ENCODE peak calls at places on chromosomes 13 and 19, in five cellular contexts. One of them, this sample, is unnamed.
A peak's percentile ranks its signal among the peaks of the same experiment; 100 is the strongest.

GRCh38 chr19:4807188-4807587 is 15.7 kb downstream of the FEM1A start:
- DNase-seq in breast epithelium: no peak
- DNase-seq in effector CD4-positive, alpha-beta T cell: no peak
- DNase-seq in CD4-positive, CD25-positive, alpha-beta regulatory T cell: no peak
- DNase-seq in GF-D8: peak; percentile 36
- DNase-seq in this sample: no peak

GRCh38 chr13:110206170-110206569 is 100.8 kb downstream of the COL4A1 start:
- DNase-seq in breast epithelium: no peak
- DNase-seq in effector CD4-positive, alpha-beta T cell: no peak
- DNase-seq in CD4-positive, CD25-positive, alpha-beta regulatory T cell: no peak
- DNase-seq in GF-D8: no peak
- DNase-seq in this sample: no peak

GRCh38 chr13:44436589-44437337 is 63.1 kb downstream of the SERP2 start:
- DNase-seq in breast epithelium: peak; percentile 97
- DNase-seq in effector CD4-positive, alpha-beta T cell: peak; percentile 26
- DNase-seq in CD4-positive, CD25-positive, alpha-beta regulatory T cell: peak; percentile 18
- DNase-seq in GF-D8: peak; percentile 70
- DNase-seq in this sample: peak; percentile 67

GRCh38 chr13:99215466-99215865 is 14.8 kb downstream of the UBAC2 start:
- DNase-seq in breast epithelium: no peak
- DNase-seq in effector CD4-positive, alpha-beta T cell: peak; percentile 64
- DNase-seq in CD4-positive, CD25-positive, alpha-beta regulatory T cell: peak; percentile 50
- DNase-seq in GF-D8: no peak
- DNase-seq in this sample: no peak

GRCh38 chr19:5091576-5092215 is 122.8 kb downstream of the KDM4B start:
- DNase-seq in breast epithelium: no peak
- DNase-seq in effector CD4-positive, alpha-beta T cell: no peak
- DNase-seq in CD4-positive, CD25-positive, alpha-beta regulatory T cell: no peak
- DNase-seq in GF-D8: no peak
- DNase-seq in this sample: no peak

GRCh38 chr13:103883152-103883551 is 816.9 kb upstream of the SLC10A2 start:
- DNase-seq in breast epithelium: peak; percentile 87
- DNase-seq in effector CD4-positive, alpha-beta T cell: no peak
- DNase-seq in CD4-positive, CD25-positive, alpha-beta regulatory T cell: no peak
- DNase-seq in GF-D8: no peak
- DNase-seq in this sample: peak; percentile 31

GRCh38 chr13:50125306-50125555 is 110.0 kb downstream of the KCNRG start:
- DNase-seq in breast epithelium: no peak
- DNase-seq in effector CD4-positive, alpha-beta T cell: no peak
- DNase-seq in CD4-positive, CD25-positive, alpha-beta regulatory T cell: no peak
- DNase-seq in GF-D8: no peak
- DNase-seq in this sample: no peak

GRCh38 chr13:106581268-106581667 is 13.3 kb upstream of the ARGLU1 start:
- DNase-seq in breast epithelium: no peak
- DNase-seq in effector CD4-positive, alpha-beta T cell: no peak
- DNase-seq in CD4-positive, CD25-positive, alpha-beta regulatory T cell: no peak
- DNase-seq in GF-D8: no peak
- DNase-seq in this sample: no peak

GRCh38 chr19:14328406-14328805 is 52.8 kb upstream of the ADGRE5 start:
- DNase-seq in breast epithelium: no peak
- DNase-seq in effector CD4-positive, alpha-beta T cell: no peak
- DNase-seq in CD4-positive, CD25-positive, alpha-beta regulatory T cell: no peak
- DNase-seq in GF-D8: no peak
- DNase-seq in this sample: no peak

GRCh38 chr19:47156861-47157454 is 26.3 kb downstream of the SAE1 start:
- DNase-seq in breast epithelium: no peak
- DNase-seq in effector CD4-positive, alpha-beta T cell: no peak
- DNase-seq in CD4-positive, CD25-positive, alpha-beta regulatory T cell: no peak
- DNase-seq in GF-D8: peak; percentile 58
- DNase-seq in this sample: no peak

GRCh38 chr19:31943305-31943704 is 402.1 kb upstream of the ZNF507 start:
- DNase-seq in breast epithelium: no peak
- DNase-seq in effector CD4-positive, alpha-beta T cell: no peak
- DNase-seq in CD4-positive, CD25-positive, alpha-beta regulatory T cell: no peak
- DNase-seq in GF-D8: no peak
- DNase-seq in this sample: no peak

GRCh38 chr19:13355356-13355755 is 150.9 kb downstream of the CACNA1A start:
- DNase-seq in breast epithelium: no peak
- DNase-seq in effector CD4-positive, alpha-beta T cell: no peak
- DNase-seq in CD4-positive, CD25-positive, alpha-beta regulatory T cell: no peak
- DNase-seq in GF-D8: no peak
- DNase-seq in this sample: no peak

GRCh38 chr19:48613024-48613851 is 1.6 kb downstream of the FAM83E start:
- DNase-seq in breast epithelium: no peak
- DNase-seq in effector CD4-positive, alpha-beta T cell: no peak
- DNase-seq in CD4-positive, CD25-positive, alpha-beta regulatory T cell: no peak
- DNase-seq in GF-D8: no peak
- DNase-seq in this sample: no peak

GRCh38 chr19:1133471-1133929 is 29.7 kb downstream of the GPX4 start:
- DNase-seq in breast epithelium: no peak
- DNase-seq in effector CD4-positive, alpha-beta T cell: peak; percentile 72
- DNase-seq in CD4-positive, CD25-positive, alpha-beta regulatory T cell: peak; percentile 49
- DNase-seq in GF-D8: peak; percentile 73
- DNase-seq in this sample: no peak

GRCh38 chr13:39684531-39685137 is 29.2 kb downstream of the COG6 start:
- DNase-seq in breast epithelium: no peak
- DNase-seq in effector CD4-positive, alpha-beta T cell: no peak
- DNase-seq in CD4-positive, CD25-positive, alpha-beta regulatory T cell: no peak
- DNase-seq in GF-D8: peak; percentile 44
- DNase-seq in this sample: no peak

GRCh38 chr13:80556291-80556690 is 215.4 kb upstream of the SPRY2 start:
- DNase-seq in breast epithelium: no peak
- DNase-seq in effector CD4-positive, alpha-beta T cell: no peak
- DNase-seq in CD4-positive, CD25-positive, alpha-beta regulatory T cell: no peak
- DNase-seq in GF-D8: no peak
- DNase-seq in this sample: no peak

GRCh38 chr13:42392706-42393572 is 121.0 kb downstream of the AKAP11 start:
- DNase-seq in breast epithelium: no peak
- DNase-seq in effector CD4-positive, alpha-beta T cell: no peak
- DNase-seq in CD4-positive, CD25-positive, alpha-beta regulatory T cell: no peak
- DNase-seq in GF-D8: no peak
- DNase-seq in this sample: no peak

GRCh38 chr13:97380696-97381095 is 53.3 kb upstream of the RAP2A start:
- DNase-seq in breast epithelium: no peak
- DNase-seq in effector CD4-positive, alpha-beta T cell: no peak
- DNase-seq in CD4-positive, CD25-positive, alpha-beta regulatory T cell: no peak
- DNase-seq in GF-D8: no peak
- DNase-seq in this sample: no peak

GRCh38 chr13:23868521-23868920 is 20.7 kb downstream of the MIPEP start:
- DNase-seq in breast epithelium: no peak
- DNase-seq in effector CD4-positive, alpha-beta T cell: no peak
- DNase-seq in CD4-positive, CD25-positive, alpha-beta regulatory T cell: no peak
- DNase-seq in GF-D8: no peak
- DNase-seq in this sample: no peak

GRCh38 chr13:101703081-101703480 is 250.6 kb downstream of the ITGBL1 start:
- DNase-seq in breast epithelium: no peak
- DNase-seq in effector CD4-positive, alpha-beta T cell: no peak
- DNase-seq in CD4-positive, CD25-positive, alpha-beta regulatory T cell: no peak
- DNase-seq in GF-D8: no peak
- DNase-seq in this sample: no peak

GRCh38 chr19:383922-384800 is 24.8 kb downstream of the C2CD4C start:
- DNase-seq in breast epithelium: peak; percentile 50
- DNase-seq in effector CD4-positive, alpha-beta T cell: no peak
- DNase-seq in CD4-positive, CD25-positive, alpha-beta regulatory T cell: no peak
- DNase-seq in GF-D8: no peak
- DNase-seq in this sample: no peak

GRCh38 chr13:102401305-102401704 is 543 bp downstream of the FGF14 start:
- DNase-seq in breast epithelium: no peak
- DNase-seq in effector CD4-positive, alpha-beta T cell: no peak
- DNase-seq in CD4-positive, CD25-positive, alpha-beta regulatory T cell: no peak
- DNase-seq in GF-D8: no peak
- DNase-seq in this sample: no peak

GRCh38 chr13:80083516-80084085 is 257.3 kb downstream of the SPRY2 start:
- DNase-seq in breast epithelium: no peak
- DNase-seq in effector CD4-positive, alpha-beta T cell: no peak
- DNase-seq in CD4-positive, CD25-positive, alpha-beta regulatory T cell: no peak
- DNase-seq in GF-D8: no peak
- DNase-seq in this sample: no peak

GRCh38 chr19:48698046-48698445 is 2.3 kb downstream of the FUT2 start:
- DNase-seq in breast epithelium: no peak
- DNase-seq in effector CD4-positive, alpha-beta T cell: no peak
- DNase-seq in CD4-positive, CD25-positive, alpha-beta regulatory T cell: no peak
- DNase-seq in GF-D8: peak; percentile 51
- DNase-seq in this sample: no peak

GRCh38 chr13:101190337-101190736 is 226.0 kb downstream of the NALCN start:
- DNase-seq in breast epithelium: no peak
- DNase-seq in effector CD4-positive, alpha-beta T cell: no peak
- DNase-seq in CD4-positive, CD25-positive, alpha-beta regulatory T cell: no peak
- DNase-seq in GF-D8: no peak
- DNase-seq in this sample: no peak

GRCh38 chr13:74134777-74135305 is 637 bp upstream of the KLF12 start:
- DNase-seq in breast epithelium: peak; percentile 54
- DNase-seq in effector CD4-positive, alpha-beta T cell: peak; percentile 64
- DNase-seq in CD4-positive, CD25-positive, alpha-beta regulatory T cell: peak; percentile 55
- DNase-seq in GF-D8: no peak
- DNase-seq in this sample: peak; percentile 5

GRCh38 chr13:62096652-62097051 is 681.0 kb upstream of the PCDH20 start:
- DNase-seq in breast epithelium: no peak
- DNase-seq in effector CD4-positive, alpha-beta T cell: no peak
- DNase-seq in CD4-positive, CD25-positive, alpha-beta regulatory T cell: no peak
- DNase-seq in GF-D8: no peak
- DNase-seq in this sample: no peak

GRCh38 chr13:28394422-28394821 is 100.5 kb downstream of the FLT1 start:
- DNase-seq in breast epithelium: no peak
- DNase-seq in effector CD4-positive, alpha-beta T cell: no peak
- DNase-seq in CD4-positive, CD25-positive, alpha-beta regulatory T cell: no peak
- DNase-seq in GF-D8: no peak
- DNase-seq in this sample: no peak

GRCh38 chr19:13099073-13099999 is 3.3 kb downstream of the LYL1 start:
- DNase-seq in breast epithelium: no peak
- DNase-seq in effector CD4-positive, alpha-beta T cell: peak; percentile 75
- DNase-seq in CD4-positive, CD25-positive, alpha-beta regulatory T cell: peak; percentile 73
- DNase-seq in GF-D8: peak; percentile 85
- DNase-seq in this sample: no peak

GRCh38 chr19:38361633-38362075 is 12.7 kb upstream of the PSMD8 start:
- DNase-seq in breast epithelium: peak; percentile 83
- DNase-seq in effector CD4-positive, alpha-beta T cell: peak; percentile 46
- DNase-seq in CD4-positive, CD25-positive, alpha-beta regulatory T cell: peak; percentile 56
- DNase-seq in GF-D8: no peak
- DNase-seq in this sample: no peak

GRCh38 chr19:50706387-50706786 is 13.2 kb downstream of the SHANK1 start:
- DNase-seq in breast epithelium: no peak
- DNase-seq in effector CD4-positive, alpha-beta T cell: no peak
- DNase-seq in CD4-positive, CD25-positive, alpha-beta regulatory T cell: no peak
- DNase-seq in GF-D8: no peak
- DNase-seq in this sample: no peak

GRCh38 chr19:53904909-53905308 is 4.2 kb upstream of the CACNG7 start:
- DNase-seq in breast epithelium: no peak
- DNase-seq in effector CD4-positive, alpha-beta T cell: no peak
- DNase-seq in CD4-positive, CD25-positive, alpha-beta regulatory T cell: no peak
- DNase-seq in GF-D8: no peak
- DNase-seq in this sample: no peak

GRCh38 chr13:72284791-72285190 is 417.8 kb upstream of the DACH1 start:
- DNase-seq in breast epithelium: no peak
- DNase-seq in effector CD4-positive, alpha-beta T cell: no peak
- DNase-seq in CD4-positive, CD25-positive, alpha-beta regulatory T cell: no peak
- DNase-seq in GF-D8: no peak
- DNase-seq in this sample: no peak

GRCh38 chr19:10593820-10594637 is 6.9 kb upstream of the AP1M2 start:
- DNase-seq in breast epithelium: no peak
- DNase-seq in effector CD4-positive, alpha-beta T cell: no peak
- DNase-seq in CD4-positive, CD25-positive, alpha-beta regulatory T cell: no peak
- DNase-seq in GF-D8: no peak
- DNase-seq in this sample: no peak

This sample was measured in thoracic aorta.